ENCODE peak calls at places on chromosome 1, in five cellular contexts. L is HCT116, S is endothelial cell of umbilical vein, H is MM.1S, D is fibroblast of lung. M is an unnamed sample.
A peak's percentile ranks its signal among the peaks of the same experiment; 100 is the strongest.

GRCh38 chr1:169325117-169325516 is 42.5 kb downstream of the NME7 start:
- DNase-seq in L (no peak), S (no peak), H (no peak), D (no peak), M (no peak)

GRCh38 chr1:7042322-7043231 is 257.3 kb downstream of the CAMTA1 start:
- DNase-seq in L (peak; percentile 10), S (peak; percentile 31), H (peak; percentile 63), D (peak; percentile 21), M (peak; percentile 58)

GRCh38 chr1:152502496-152503180 is 8.0 kb upstream of the LCE5A start:
- DNase-seq in L (no peak), S (no peak), H (no peak), D (peak; percentile 19), M (peak; percentile 28)

GRCh38 chr1:211912064-211912463 is 81.5 kb upstream of the LPGAT1 start:
- DNase-seq in L (no peak), S (no peak), H (no peak), D (peak; percentile 63), M (peak; percentile 98)

GRCh38 chr1:25760122-25760719 is 39.8 kb upstream of the SELENON start:
- DNase-seq in L (no peak), S (no peak), H (no peak), D (no peak), M (no peak)

GRCh38 chr1:203175237-203176181 is at the start of gene MYBPH:
- DNase-seq in L (no peak), S (no peak), H (no peak), D (no peak), M (no peak)

GRCh38 chr1:227889863-227890405 is 57.8 kb downstream of the WNT9A start:
- DNase-seq in L (no peak), S (no peak), H (no peak), D (no peak), M (no peak)

GRCh38 chr1:34885405-34886247 is 26.1 kb upstream of the SMIM12 start:
- DNase-seq in L (no peak), S (peak; percentile 22), H (no peak), D (peak; percentile 24), M (no peak)

GRCh38 chr1:154551474-154551873 is 7.0 kb downstream of the UBE2Q1 start:
- DNase-seq in L (no peak), S (no peak), H (no peak), D (no peak), M (no peak)

GRCh38 chr1:217907504-217907903 is 276.4 kb downstream of the SPATA17 start:
- DNase-seq in L (no peak), S (no peak), H (no peak), D (peak; percentile 53), M (peak; percentile 92)

GRCh38 chr1:230421485-230421884 is 4.6 kb downstream of the PGBD5 start:
- DNase-seq in L (no peak), S (no peak), H (no peak), D (no peak), M (no peak)

GRCh38 chr1:89610457-89610991 is 22.4 kb upstream of the LRRC8C start:
- DNase-seq in L (no peak), S (no peak), H (no peak), D (no peak), M (no peak)

GRCh38 chr1:211320980-211321379 is 5.7 kb upstream of the TRAF5 start:
- DNase-seq in L (no peak), S (no peak), H (no peak), D (peak; percentile 17), M (peak; percentile 83)

GRCh38 chr1:25810341-25811299 is 9.1 kb upstream of the MTFR1L start:
- DNase-seq in L (no peak), S (peak; percentile 44), H (peak; percentile 50), D (no peak), M (peak; percentile 62)

GRCh38 chr1:56827711-56828110 is 8.5 kb upstream of the FYB2 start:
- DNase-seq in L (no peak), S (no peak), H (no peak), D (no peak), M (no peak)

GRCh38 chr1:89794406-89794805 is 26.4 kb upstream of the LRRC8D start:
- DNase-seq in L (no peak), S (no peak), H (no peak), D (peak; percentile 71), M (no peak)

GRCh38 chr1:21289700-21290545 is at the start of gene ECE1:
- DNase-seq in L (no peak), S (peak; percentile 64), H (peak; percentile 36), D (peak; percentile 52), M (peak; percentile 49)

GRCh38 chr1:162676767-162677166 is 44.5 kb downstream of the DDR2 start:
- DNase-seq in L (no peak), S (peak; percentile 92), H (no peak), D (no peak), M (no peak)

GRCh38 chr1:226108935-226109828 is 46.7 kb downstream of the H3-3A start:
- DNase-seq in L (no peak), S (no peak), H (no peak), D (peak; percentile 70), M (no peak)

GRCh38 chr1:204684206-204684536 is 1.4 kb downstream of the LRRN2 start:
- DNase-seq in L (no peak), S (no peak), H (no peak), D (no peak), M (no peak)

GRCh38 chr1:245155186-245156040 is 628 bp downstream of the KIF26B start:
- DNase-seq in L (no peak), S (peak; percentile 49), H (no peak), D (peak; percentile 40), M (peak; percentile 37)

DNA sequence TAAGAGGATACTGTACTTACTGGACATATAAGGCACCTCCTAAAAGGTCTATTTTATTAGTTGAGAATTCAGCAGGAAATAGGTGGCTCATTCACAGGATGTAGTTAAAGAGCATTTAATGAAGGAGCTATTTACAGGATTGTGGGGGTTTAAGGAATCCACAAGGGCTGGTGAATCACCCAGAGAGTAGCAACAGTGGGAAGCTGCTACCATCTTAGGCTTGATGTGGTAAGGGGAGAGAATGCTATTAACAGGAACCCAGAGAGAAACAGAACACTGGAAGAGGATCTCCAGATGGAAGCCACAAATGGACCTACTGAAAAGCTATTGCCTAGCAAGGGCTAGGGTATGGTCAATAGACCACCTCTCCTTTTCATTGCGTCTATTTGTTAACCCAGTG is 52.0 kb upstream of the COL11A1 start:
- DNase-seq in L (no peak), S (no peak), H (no peak), D (peak; percentile 66), M (no peak)
- H2AFZ ChIP-seq in L (no peak overlapping the region), S (no peak overlapping the region), H (no peak overlapping the region), D (no peak overlapping the region), M (no peak overlapping the region)

GRCh38 chr1:194698908-194699318 is 1512.5 kb upstream of the B3GALT2 start:
- DNase-seq in L (no peak), S (no peak), H (peak; percentile 70), D (no peak), M (no peak)

GRCh38 chr1:194693244-194693643 is 1506.8 kb upstream of the B3GALT2 start:
- DNase-seq in L (no peak), S (no peak), H (no peak), D (no peak), M (no peak)
- H3K27me3 ChIP-seq in L (no peaks in the 10 kb centered on the region), S (no peaks in the 10 kb centered on the region), H (no peaks in the 10 kb centered on the region), D (no peaks in the 10 kb centered on the region), M (no peaks in the 10 kb centered on the region)

GRCh38 chr1:201023517-201023902 is at the start of gene KIF21B:
- DNase-seq in L (no peak), S (peak; percentile 75), H (peak; percentile 95), D (peak; percentile 50), M (peak; percentile 52)

GRCh38 chr1:201022178-201022823 is 1.2 kb downstream of the KIF21B start:
- DNase-seq in L (no peak), S (no peak), H (no peak), D (no peak), M (no peak)

GRCh38 chr1:201021333-201022177 is 2.0 kb downstream of the KIF21B start:
- DNase-seq in L (no peak), S (no peak), H (peak; percentile 14), D (no peak), M (no peak)

GRCh38 chr1:201024251-201024998 is 911 bp upstream of the KIF21B start:
- DNase-seq in L (no peak), S (no peak), H (no peak), D (no peak), M (no peak)

GRCh38 chr1:201022824-201023516 is 544 bp downstream of the KIF21B start:
- DNase-seq in L (no peak), S (no peak), H (peak; percentile 58), D (no peak), M (no peak)
- H2AFZ ChIP-seq in L (no peak overlapping the region), S (peak overlapping the region; percentile 61), H (peak overlapping the region; percentile 61), D (no peak overlapping the region), M (no peak overlapping the region)

DNA sequence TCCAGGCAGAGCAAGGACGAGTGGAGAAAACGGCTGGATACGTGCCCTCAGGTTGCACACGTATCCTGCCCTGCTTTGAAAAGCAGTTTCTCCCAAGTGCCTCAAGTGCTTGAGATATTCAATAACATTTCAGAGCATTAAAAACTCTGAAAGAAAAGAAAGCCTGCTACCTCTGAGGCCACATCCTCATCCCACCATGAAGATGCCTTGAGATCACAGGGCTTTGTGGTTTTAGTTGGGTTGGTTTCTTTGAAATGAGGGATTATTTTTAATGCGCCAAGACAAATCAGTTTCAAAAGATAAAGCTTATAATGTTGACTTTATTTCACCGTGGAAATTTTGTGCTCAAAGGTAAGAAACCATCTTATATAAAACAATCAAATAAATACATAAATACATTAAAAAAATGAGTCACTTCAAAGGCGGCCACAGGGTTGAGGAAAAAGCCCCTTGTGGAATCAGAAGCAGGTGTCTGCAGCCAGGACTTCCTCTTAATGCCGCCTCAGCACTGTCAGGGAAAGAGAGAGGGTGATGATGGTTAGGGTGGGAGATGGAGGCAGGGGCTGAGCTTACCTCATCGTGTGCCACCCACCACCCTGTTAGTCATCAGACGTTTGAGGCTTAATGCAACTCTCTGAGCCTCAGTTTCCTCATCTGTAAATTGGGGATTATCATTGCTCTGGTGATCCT is 1.4 kb downstream of the NPPB start:
- DNase-seq in L (no peak), S (no peak), H (no peak), D (no peak), M (no peak)
- H3K27me3 ChIP-seq in L (peaks cover 53% of the 10 kb centered on the region), S (peaks cover 18% of the 10 kb centered on the region), H (peaks cover 89% of the 10 kb centered on the region), D (peaks cover 28% of the 10 kb centered on the region), M (peaks cover 40% of the 10 kb centered on the region)

DNA sequence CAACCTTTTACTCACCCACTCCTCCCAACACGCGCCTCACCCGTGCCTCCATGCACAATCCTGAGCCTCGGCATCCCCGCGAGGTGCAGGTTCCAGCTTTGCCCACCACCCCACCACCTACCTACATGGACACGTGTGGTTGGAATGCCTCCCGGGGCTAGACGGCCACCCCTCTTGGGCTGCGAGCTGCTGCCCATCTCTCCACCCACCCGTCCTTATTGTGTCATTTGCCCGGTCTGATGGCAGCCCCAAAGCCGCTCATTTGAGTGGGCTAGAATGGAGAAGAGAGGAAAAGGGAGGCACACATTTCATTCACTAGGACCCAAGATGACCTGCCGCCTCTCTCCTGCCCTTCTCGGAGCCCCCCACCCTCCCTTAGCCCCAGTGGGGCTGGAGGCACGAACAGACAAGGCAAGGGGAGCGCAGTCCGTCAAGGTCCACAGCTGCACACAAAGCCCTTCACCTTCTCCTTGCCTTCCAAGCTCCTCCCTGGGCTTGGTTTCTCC is 785 bp downstream of the ZNF697 start:
- DNase-seq in L (no peak), S (no peak), H (no peak), D (no peak), M (no peak)
- H2AFZ ChIP-seq in L (no peak overlapping the region), S (peak overlapping the region; percentile 4), H (peak overlapping the region; percentile 58), D (peak overlapping the region; percentile 23), M (peak overlapping the region; percentile 91)

M was measured in PC-3.